ENCODE peak calls at places on chromosomes 4 and X, in five cellular contexts. K, U, T, J and D are unnamed samples.

GRCh38 chr4:139876328-139876941 is 210.8 kb downstream of the MGST2 start:
- DNase-seq in K (no peak), T (no peak), U (no peak), J (no peak), D (no peak)

GRCh38 chr4:113684534-113685091 is 76.9 kb downstream of the CAMK2D start:
- DNase-seq in K (peak; percentile 75), T (no peak), J (peak; percentile 34), U (peak; percentile 2), D (no peak)

GRCh38 chrX:136193771-136194170 is 46.4 kb downstream of the FHL1 start:
- DNase-seq in J (no peak), T (no peak), K (no peak), U (peak; percentile 48), D (no peak)

GRCh38 chrX:65596270-65596669 is 61.7 kb upstream of the LAS1L start:
- DNase-seq in T (no peak), J (no peak), K (no peak), U (peak; percentile 81), D (peak; percentile 77)

GRCh38 chr4:34250562-34250961 is 1993.8 kb downstream of the ARAP2 start:
- DNase-seq in K (no peak), J (no peak), T (no peak), U (peak; percentile 11), D (no peak)

GRCh38 chr4:2836391-2836859 is 7.2 kb upstream of the ADD1 start:
- DNase-seq in T (no peak), J (no peak), K (peak; percentile 50), U (no peak), D (no peak)

GRCh38 chrX:40468033-40468979 is 112.5 kb upstream of the ATP6AP2 start:
- DNase-seq in J (peak; percentile 48), T (no peak), U (peak; percentile 83), K (peak; percentile 42), D (peak; percentile 61)

GRCh38 chr4:55458164-55458563 is 62.4 kb downstream of the TMEM165 start:
- DNase-seq in K (no peak), U (no peak), T (no peak), J (no peak), D (no peak)

GRCh38 chr4:168550071-168550766 is 53.4 kb downstream of the PALLD start:
- DNase-seq in T (no peak), U (no peak), J (no peak), K (no peak), D (no peak)

GRCh38 chr4:6506616-6507140 is 34.3 kb upstream of the PPP2R2C start:
- DNase-seq in U (no peak), J (no peak), K (peak; percentile 15), T (no peak), D (no peak)

GRCh38 chr4:47490550-47490949 is 5.5 kb downstream of the ATP10D start:
- DNase-seq in J (peak; percentile 56), U (peak; percentile 48), T (no peak), K (no peak), D (no peak)

GRCh38 chr4:10006604-10007435 is 14.5 kb downstream of the SLC2A9 start:
- DNase-seq in J (no peak), U (peak; percentile 91), K (peak; percentile 86), T (no peak), D (peak; percentile 91)

GRCh38 chr4:51895816-51896408 is 53.0 kb downstream of the DCUN1D4 start:
- DNase-seq in T (peak; percentile 19), U (peak; percentile 81), K (peak; percentile 68), J (peak; percentile 76), D (no peak)

GRCh38 chr4:36322921-36323354 is 41.5 kb downstream of the DTHD1 start:
- DNase-seq in K (no peak), T (no peak), U (peak; percentile 43), J (no peak), D (no peak)

GRCh38 chr4:48905363-48906015 is 1.1 kb downstream of the OCIAD2 start:
- DNase-seq in J (no peak), U (peak; percentile 8), K (peak; percentile 76), T (peak; percentile 54), D (peak; percentile 65)

GRCh38 chrX:33465137-33465536 is 253.8 kb upstream of the DMD start:
- DNase-seq in T (no peak), K (no peak), J (peak; percentile 2), U (no peak), D (no peak)

GRCh38 chr4:6492027-6492590 is 19.7 kb upstream of the PPP2R2C start:
- DNase-seq in J (no peak), K (no peak), T (no peak), U (no peak), D (no peak)

GRCh38 chrX:41276661-41277506 is 57.1 kb upstream of the DDX3X start:
- DNase-seq in T (no peak), U (no peak), K (no peak), J (peak; percentile 57), D (no peak)

GRCh38 chrX:16491461-16491860 is 158.5 kb upstream of the S100G start:
- DNase-seq in J (no peak), T (no peak), U (no peak), K (no peak), D (no peak)

GRCh38 chr4:113445286-113445685 is 316.3 kb downstream of the CAMK2D start:
- DNase-seq in U (no peak), K (no peak), T (peak; percentile 67), J (no peak), D (no peak)

GRCh38 chr4:122798101-122798500 is 28.5 kb upstream of the FGF2 start:
- DNase-seq in U (no peak), T (no peak), K (no peak), J (no peak), D (no peak)

GRCh38 chr4:10296730-10297129 is 160.5 kb downstream of the ZNF518B start:
- DNase-seq in T (peak; percentile 57), J (no peak), U (no peak), K (no peak), D (no peak)

GRCh38 chrX:69505772-69506616 is 1.9 kb downstream of the NALF2 start:
- DNase-seq in K (no peak), T (no peak), J (peak; percentile 40), U (no peak), D (no peak)

GRCh38 chrX:128020701-128021100 is 31.5 kb downstream of the ACTRT1 start:
- DNase-seq in J (no peak), T (peak; percentile 30), U (peak; percentile 2), K (no peak), D (no peak)

GRCh38 chr4:127880764-127881564 is at the start of gene PLK4:
- DNase-seq in J (peak; percentile 97), K (peak; percentile 98), T (peak; percentile 76), U (peak; percentile 96), D (peak; percentile 98)

GRCh38 chr4:127875791-127876190 is 4.9 kb upstream of the PLK4 start:
- DNase-seq in T (no peak), K (no peak), J (no peak), U (no peak), D (no peak)

GRCh38 chr4:127881565-127881869 is 824 bp downstream of the PLK4 start:
- DNase-seq in T (no peak), U (no peak), K (no peak), J (no peak), D (no peak)
- TF ChIP-seq CTCF in T (no peak), U (no peak), K (no peak), J (no peak), D (no peak)

DNA sequence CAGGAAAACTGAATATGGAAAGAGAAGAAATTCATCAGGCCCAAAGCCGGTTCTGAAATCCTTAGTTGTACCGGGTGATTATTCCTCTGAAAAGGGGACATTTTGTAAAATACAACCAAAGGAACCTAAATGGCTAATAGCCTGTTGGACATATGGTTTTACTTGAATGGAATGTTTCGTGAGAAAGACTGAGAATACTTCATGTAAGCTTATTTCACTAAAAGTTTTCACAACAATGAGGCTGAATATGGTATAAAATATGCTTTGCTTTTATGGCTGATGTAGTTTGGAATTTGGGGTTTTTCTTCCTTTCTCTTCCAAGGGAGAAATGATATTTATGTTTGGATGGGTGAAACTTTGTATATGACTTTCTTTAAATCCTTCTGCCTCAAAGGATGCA is 2.7 kb downstream of the GRIA3 start:
- DNase-seq in U (no peak), T (no peak), K (no peak), J (no peak), D (no peak)
- H3K4me3 ChIP-seq in U (no peak overlapping the region), T (no peak overlapping the region), K (no peak overlapping the region), J (no peak overlapping the region), D (no peak overlapping the region)

DNA sequence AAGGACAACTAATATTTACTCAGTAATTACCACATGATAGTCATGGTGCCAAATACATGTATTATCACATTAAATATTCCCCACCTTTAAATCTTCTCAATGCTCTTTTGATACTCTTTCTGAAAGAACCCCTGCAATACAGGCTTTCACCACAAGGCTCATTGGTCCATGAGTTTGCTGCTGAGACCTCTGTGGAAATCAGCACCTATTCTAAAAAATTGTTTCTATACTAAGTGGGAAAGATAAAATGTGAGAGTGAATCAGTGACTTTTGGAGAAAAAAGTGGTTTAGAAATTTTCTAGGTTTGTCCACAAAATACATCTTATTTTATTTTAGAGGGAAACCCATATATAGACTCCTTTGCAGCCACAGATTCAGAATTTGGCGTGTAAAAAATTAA is 257.3 kb downstream of the ZIC3 start:
- DNase-seq in K (no peak), T (no peak), U (no peak), J (no peak), D (no peak)
- TF ChIP-seq CTCF in K (peak; percentile 19), T (no peak), U (peak; percentile 14), J (peak; percentile 41), D (no peak)

GRCh38 chr4:183376381-183376780 is 54.2 kb upstream of the CLDN24 start:
- DNase-seq in U (no peak), T (no peak), J (no peak), K (no peak), D (no peak)
- H3K4me3 ChIP-seq in U (no peak overlapping the region), T (no peak overlapping the region), J (no peak overlapping the region), K (no peak overlapping the region), D (no peak overlapping the region)

DNA sequence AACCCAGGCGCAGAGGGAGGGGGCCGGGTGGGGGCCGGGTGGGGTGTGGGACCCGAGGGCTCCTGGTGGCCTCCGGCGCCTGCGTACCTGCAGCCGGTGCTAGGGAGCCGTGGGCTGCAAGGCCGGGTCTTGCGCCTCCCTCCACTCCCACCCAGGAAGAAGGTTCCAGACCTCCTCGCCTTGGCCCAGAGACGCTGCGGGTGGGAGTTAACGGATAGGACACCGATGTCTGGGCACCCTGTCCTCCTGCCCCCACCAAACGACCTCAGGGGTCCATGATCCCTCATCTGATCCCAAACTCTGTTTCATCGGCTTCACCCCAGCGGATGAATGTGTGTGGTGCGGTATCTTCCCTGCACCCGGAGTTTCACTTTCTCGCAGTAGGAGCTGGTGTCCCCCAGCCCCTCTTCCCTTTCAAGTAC is 927 bp downstream of the MSX1 start:
- DNase-seq in J (no peak), K (no peak), T (no peak), U (peak; percentile 51), D (no peak)
- TF ChIP-seq CTCF in J (no peak), K (no peak), T (no peak), U (no peak), D (no peak)

GRCh38 chr4:107037188-107037587 is 1.1 kb upstream of the DKK2 start:
- DNase-seq in J (no peak), T (no peak), U (no peak), K (no peak), D (no peak)
- H3K4me3 ChIP-seq in J (no peak overlapping the region), T (peak overlapping the region; percentile 51), U (no peak overlapping the region), K (no peak overlapping the region), D (no peak overlapping the region)

DNA sequence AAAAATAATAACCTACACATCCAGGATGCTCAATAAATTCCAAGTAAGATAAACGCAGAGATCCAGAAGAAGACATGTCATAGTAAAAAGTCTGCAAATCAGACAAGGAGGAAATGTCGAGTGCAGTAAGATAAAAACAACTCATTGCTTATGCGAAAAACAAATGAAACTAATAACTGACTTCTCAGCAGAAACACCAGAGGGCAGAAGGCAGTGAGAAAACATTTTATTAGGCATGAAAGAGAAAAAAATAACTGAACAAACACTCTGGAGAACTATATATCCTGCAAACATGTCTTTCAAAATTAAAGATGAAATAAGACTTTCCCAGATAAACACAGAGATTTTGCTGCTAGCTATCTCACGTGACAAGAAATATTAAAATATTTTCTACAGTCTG is 201.3 kb upstream of the CTSO start:
- DNase-seq in T (no peak), U (no peak), J (no peak), K (no peak), D (no peak)
- TF ChIP-seq CTCF in T (peak; percentile 32), U (no peak), J (no peak), K (no peak), D (no peak)